ENCODE peak calls at places on chromosomes 13 and 19, in nine cellular contexts. W is tibial nerve; P is AG04450; Q is kidney tubule cell; L is caudate nucleus; D is activated naive CD4-positive, alpha-beta T cell treated with anti-CD3 and anti-CD28 coated beads for 36 hours; Y is activated T-cell treated with anti-CD3 and anti-CD28 coated beads, Interleukin-2, amount 50 U/mL, for 72 hours; G is DMS 273 treated with DMSO at 0.1 percent for 48 hours; S is activated CD8-positive, alpha-beta T cell treated with anti-CD3 and anti-CD28 coated beads, Interleukin-2, amount 10 ng/mL, durations not matched to agents 7 days and 5 days. I is an unnamed sample.

GRCh38 chr13:40313269-40314200 is 352.9 kb downstream of the FOXO1 start:
- DNase-seq in W (no peak), P (no peak), Q (peak), L (no peak), D (no peak), Y (no peak), G (no peak), S (no peak), I (no peak)

GRCh38 chr13:46211521-46212351 is at the start of gene LRRC63:
- DNase-seq in W (peak), P (no peak), Q (peak), L (peak), D (peak), Y (peak), G (peak), S (peak), I (peak)

GRCh38 chr13:31000889-31001288 is 68.4 kb downstream of the TEX26 start:
- DNase-seq in W (no peak), P (no peak), Q (no peak), L (no peak), D (no peak), Y (no peak), G (no peak), S (no peak), I (no peak)

GRCh38 chr19:41965127-41965526 is 6.0 kb upstream of the RABAC1 start:
- DNase-seq in W (no peak), P (no peak), Q (no peak), L (no peak), D (no peak), Y (no peak), G (no peak), S (no peak), I (no peak)

GRCh38 chr13:80716610-80717081 is 375.7 kb upstream of the SPRY2 start:
- DNase-seq in W (no peak), P (no peak), Q (no peak), L (no peak), D (no peak), Y (no peak), G (no peak), S (no peak), I (peak)

GRCh38 chr19:5828661-5829566 is 10.6 kb downstream of the FUT6 start:
- DNase-seq in W (no peak), P (no peak), Q (no peak), L (no peak), D (peak), Y (peak), G (peak), S (peak), I (peak)

GRCh38 chr19:1379126-1379905 is 4.4 kb upstream of the NDUFS7 start:
- DNase-seq in W (no peak), P (no peak), Q (no peak), L (no peak), D (no peak), Y (no peak), G (no peak), S (no peak), I (no peak)

GRCh38 chr13:46721054-46721453 is 75.9 kb downstream of the ESD start:
- DNase-seq in W (peak), P (peak), Q (peak), L (no peak), D (peak), Y (peak), G (peak), S (peak), I (peak)

GRCh38 chr13:101098873-101099272 is 317.4 kb downstream of the NALCN start:
- DNase-seq in W (no peak), P (no peak), Q (peak), L (no peak), D (no peak), Y (no peak), G (no peak), S (no peak), I (no peak)

GRCh38 chr19:2503521-2504109 is 27.7 kb downstream of the GADD45B start:
- DNase-seq in W (no peak), P (no peak), Q (peak), L (no peak), D (peak), Y (peak), G (no peak), S (peak), I (no peak)

GRCh38 chr19:42619271-42619670 is 24.5 kb upstream of the CEACAM8 start:
- DNase-seq in W (no peak), P (no peak), Q (no peak), L (no peak), D (no peak), Y (no peak), G (no peak), S (no peak), I (no peak)

GRCh38 chr19:48558018-48558684 is 6.2 kb downstream of the SULT2B1 start:
- DNase-seq in W (no peak), P (no peak), Q (peak), L (no peak), D (peak), Y (no peak), G (no peak), S (no peak), I (peak)

GRCh38 chr19:35105047-35105410 is 10.6 kb upstream of the FXYD3 start:
- DNase-seq in W (no peak), P (no peak), Q (no peak), L (no peak), D (no peak), Y (no peak), G (no peak), S (no peak), I (no peak)

GRCh38 chr19:33437351-33438015 is 64.0 kb downstream of the CEBPG start:
- DNase-seq in W (no peak), P (no peak), Q (no peak), L (no peak), D (no peak), Y (no peak), G (no peak), S (no peak), I (peak)

GRCh38 chr13:48155850-48156249 is 60.9 kb upstream of the MED4 start:
- DNase-seq in W (no peak), P (no peak), Q (peak), L (no peak), D (peak), Y (peak), G (peak), S (peak), I (peak)

GRCh38 chr19:29678484-29679106 is 13.3 kb downstream of the PLEKHF1 start:
- DNase-seq in W (peak), P (no peak), Q (no peak), L (no peak), D (no peak), Y (no peak), G (no peak), S (no peak), I (no peak)

GRCh38 chr19:18883530-18884304 is 12.2 kb downstream of the CERS1 start:
- DNase-seq in W (no peak), P (no peak), Q (no peak), L (no peak), D (no peak), Y (no peak), G (no peak), S (no peak), I (no peak)

GRCh38 chr13:71300602-71301001 is 566.4 kb downstream of the DACH1 start:
- DNase-seq in W (no peak), P (no peak), Q (no peak), L (no peak), D (no peak), Y (no peak), G (no peak), S (no peak), I (no peak)

GRCh38 chr13:23960566-23961156 is 63.4 kb upstream of the C1QTNF9B start:
- DNase-seq in W (peak), P (no peak), Q (peak), L (no peak), D (peak), Y (peak), G (no peak), S (no peak), I (peak)

GRCh38 chr13:34152996-34153395 is 335.0 kb downstream of the RFC3 start:
- DNase-seq in W (no peak), P (no peak), Q (no peak), L (no peak), D (no peak), Y (no peak), G (no peak), S (no peak), I (no peak)

GRCh38 chr19:1847684-1848398 is 442 bp downstream of the REXO1 start:
- DNase-seq in W (no peak), P (no peak), Q (peak), L (no peak), D (peak), Y (peak), G (no peak), S (peak), I (no peak)

GRCh38 chr13:77416666-77417212 is 89.8 kb upstream of the MYCBP2 start:
- DNase-seq in W (no peak), P (no peak), Q (no peak), L (no peak), D (no peak), Y (no peak), G (no peak), S (no peak), I (no peak)

GRCh38 chr19:56671613-56671994 is at the start of gene ZNF835:
- DNase-seq in W (peak), P (no peak), Q (peak), L (peak), D (peak), Y (peak), G (no peak), S (peak), I (no peak)

GRCh38 chr19:38273499-38273898 is 9.1 kb downstream of the SPINT2 start:
- DNase-seq in W (no peak), P (no peak), Q (no peak), L (no peak), D (no peak), Y (no peak), G (no peak), S (no peak), I (peak)

GRCh38 chr13:110916671-110917142 is 1.8 kb upstream of the ANKRD10 start:
- DNase-seq in W (no peak), P (no peak), Q (peak), L (no peak), D (no peak), Y (no peak), G (no peak), S (no peak), I (no peak)

GRCh38 chr13:42875448-42876269 is 94.3 kb downstream of the FAM216B start:
- DNase-seq in W (no peak), P (no peak), Q (no peak), L (no peak), D (no peak), Y (no peak), G (no peak), S (no peak), I (no peak)

GRCh38 chr13:29551214-29551613 is 44.3 kb downstream of the SLC7A1 start:
- DNase-seq in W (no peak), P (no peak), Q (no peak), L (no peak), D (no peak), Y (no peak), G (no peak), S (no peak), I (no peak)

GRCh38 chr19:39347332-39348227 is 5.4 kb downstream of the SAMD4B start:
- DNase-seq in W (no peak), P (no peak), Q (no peak), L (no peak), D (no peak), Y (peak), G (no peak), S (no peak), I (no peak)

GRCh38 chr19:49213791-49214190 is 56.2 kb downstream of the TRPM4 start:
- DNase-seq in W (no peak), P (no peak), Q (no peak), L (no peak), D (no peak), Y (no peak), G (no peak), S (no peak), I (no peak)

GRCh38 chr13:100040196-100040595 is 48.7 kb upstream of the PCCA start:
- DNase-seq in W (no peak), P (no peak), Q (no peak), L (no peak), D (no peak), Y (no peak), G (no peak), S (no peak), I (no peak)

GRCh38 chr13:51276684-51277083 is 54.5 kb downstream of the FAM124A start:
- DNase-seq in W (no peak), P (no peak), Q (peak), L (no peak), D (peak), Y (no peak), G (no peak), S (no peak), I (no peak)

GRCh38 chr13:112248909-112249592 is 127.1 kb upstream of the SPACA7 start:
- DNase-seq in W (no peak), P (no peak), Q (no peak), L (no peak), D (no peak), Y (no peak), G (no peak), S (no peak), I (no peak)

GRCh38 chr19:50344661-50345318 is 15.6 kb upstream of the KCNC3 start:
- DNase-seq in W (no peak), P (no peak), Q (no peak), L (no peak), D (no peak), Y (no peak), G (no peak), S (no peak), I (no peak)

GRCh38 chr13:70311175-70311574 is 202.9 kb upstream of the KLHL1 start:
- DNase-seq in W (no peak), P (no peak), Q (no peak), L (no peak), D (no peak), Y (no peak), G (no peak), S (no peak), I (no peak)

GRCh38 chr13:99677388-99677951 is 176.2 kb downstream of the TM9SF2 start:
- DNase-seq in W (no peak), P (no peak), Q (no peak), L (no peak), D (no peak), Y (no peak), G (peak), S (no peak), I (no peak)

GRCh38 chr19:18617562-18617961 is 4.9 kb downstream of the TMEM59L start:
- DNase-seq in W (no peak), P (no peak), Q (no peak), L (no peak), D (no peak), Y (no peak), G (no peak), S (no peak), I (no peak)

I was measured in Caki2.